ENCODE peak calls at places on chromosome 12, in four cellular contexts. C, Y, L and O are unnamed samples.

GRCh38 chr12:9902539-9903228 is 21.4 kb downstream of the KLRF2 start:
- DNase-seq in C (no peak), Y (peak), L (no peak), O (no peak)

GRCh38 chr12:39277416-39277815 is 165.5 kb downstream of the KIF21A start:
- DNase-seq in C (no peak), Y (peak), L (no peak), O (no peak)

GRCh38 chr12:52650520-52651081 is 1.4 kb downstream of the KRT2 start:
- DNase-seq in C (no peak), Y (no peak), L (peak), O (no peak)

GRCh38 chr12:96985515-96986362 is 78.7 kb downstream of the NEDD1 start:
- DNase-seq in C (no peak), Y (no peak), L (peak), O (peak)

GRCh38 chr12:79547044-79547734 is 143.6 kb downstream of the PAWR start:
- DNase-seq in C (no peak), Y (peak), L (no peak), O (no peak)

GRCh38 chr12:52010152-52010622 is 3.4 kb downstream of the TAMALIN start:
- DNase-seq in C (peak), Y (no peak), L (peak), O (no peak)

GRCh38 chr12:111775205-111776193 is 8.8 kb downstream of the ALDH2 start:
- DNase-seq in C (no peak), Y (peak), L (peak), O (no peak)

GRCh38 chr12:46387697-46388096 is 15.1 kb upstream of the SLC38A2 start:
- DNase-seq in C (no peak), Y (no peak), L (no peak), O (no peak)

GRCh38 chr12:122646568-122647220 is 56.5 kb downstream of the HCAR2 start:
- DNase-seq in C (no peak), Y (peak), L (no peak), O (peak)

GRCh38 chr12:91361864-91362263 is 179.2 kb upstream of the DCN start:
- DNase-seq in C (no peak), Y (peak), L (no peak), O (no peak)

GRCh38 chr12:105492591-105492990 is 162.1 kb downstream of the C12orf75 start:
- DNase-seq in C (no peak), Y (no peak), L (no peak), O (no peak)

GRCh38 chr12:110253176-110253575 is 27.9 kb upstream of the ATP2A2 start:
- DNase-seq in C (no peak), Y (no peak), L (peak), O (no peak)

GRCh38 chr12:120231316-120232011 is 30.6 kb upstream of the RPLP0 start:
- DNase-seq in C (no peak), Y (peak), L (no peak), O (peak)